ENCODE peak calls at places on chromosomes 7 and 10, in ten cellular contexts. One of them, this sample, is unnamed. For H3K4me1 and H3K9me3, the result is how much of the 10 kb centered on the place peaks cover.

GRCh38 chr10:7577206-7577978 is 89.4 kb downstream of the ITIH5 start:
- DNase-seq in CD8-positive, alpha-beta memory T cell: no peak
- DNase-seq in pancreas: no peak
- DNase-seq in iPS DF 6.9: no peak
- DNase-seq in PC-3: no peak
- DNase-seq in A673: no peak
- DNase-seq in upper lobe of right lung: no peak
- DNase-seq in neural progenitor cell: no peak
- DNase-seq in Panc1: no peak
- DNase-seq in testis: no peak
- DNase-seq in this sample: no peak

GRCh38 chr7:138864667-138865066 is 66.7 kb upstream of the ATP6V0A4 start:
- DNase-seq in iPS DF 6.9: no peak
- DNase-seq in A673: no peak
- DNase-seq in PC-3: peak
- DNase-seq in Panc1: no peak
- DNase-seq in upper lobe of right lung: no peak
- DNase-seq in testis: no peak
- DNase-seq in pancreas: no peak
- DNase-seq in neural progenitor cell: no peak
- DNase-seq in CD8-positive, alpha-beta memory T cell: no peak
- DNase-seq in this sample: no peak

GRCh38 chr10:70757856-70758255 is 27.3 kb downstream of the TBATA start:
- DNase-seq in iPS DF 6.9: no peak
- DNase-seq in neural progenitor cell: no peak
- DNase-seq in CD8-positive, alpha-beta memory T cell: no peak
- DNase-seq in Panc1: no peak
- DNase-seq in pancreas: peak
- DNase-seq in A673: no peak
- DNase-seq in PC-3: no peak
- DNase-seq in upper lobe of right lung: peak
- DNase-seq in testis: no peak
- DNase-seq in this sample: no peak

GRCh38 chr10:79292789-79293746 is 54.2 kb upstream of the PPIF start:
- DNase-seq in Panc1: no peak
- DNase-seq in PC-3: peak
- DNase-seq in upper lobe of right lung: no peak
- DNase-seq in CD8-positive, alpha-beta memory T cell: no peak
- DNase-seq in iPS DF 6.9: peak
- DNase-seq in A673: no peak
- DNase-seq in neural progenitor cell: peak
- DNase-seq in testis: no peak
- DNase-seq in pancreas: no peak
- DNase-seq in this sample: no peak

GRCh38 chr7:29893351-29894005 is 87.2 kb downstream of the WIPF3 start:
- DNase-seq in PC-3: no peak
- DNase-seq in iPS DF 6.9: no peak
- DNase-seq in upper lobe of right lung: no peak
- DNase-seq in pancreas: no peak
- DNase-seq in A673: no peak
- DNase-seq in testis: no peak
- DNase-seq in CD8-positive, alpha-beta memory T cell: no peak
- DNase-seq in Panc1: no peak
- DNase-seq in neural progenitor cell: no peak
- DNase-seq in this sample: no peak

GRCh38 chr7:28684729-28685211 is 272.5 kb downstream of the CREB5 start:
- DNase-seq in Panc1: no peak
- DNase-seq in A673: no peak
- DNase-seq in testis: no peak
- DNase-seq in pancreas: no peak
- DNase-seq in CD8-positive, alpha-beta memory T cell: no peak
- DNase-seq in neural progenitor cell: no peak
- DNase-seq in iPS DF 6.9: no peak
- DNase-seq in PC-3: no peak
- DNase-seq in upper lobe of right lung: no peak
- DNase-seq in this sample: no peak

GRCh38 chr10:131725736-131726459 is 174.9 kb upstream of the PPP2R2D start:
- DNase-seq in neural progenitor cell: no peak
- DNase-seq in iPS DF 6.9: no peak
- DNase-seq in A673: no peak
- DNase-seq in PC-3: no peak
- DNase-seq in CD8-positive, alpha-beta memory T cell: no peak
- DNase-seq in Panc1: no peak
- DNase-seq in testis: no peak
- DNase-seq in pancreas: peak
- DNase-seq in upper lobe of right lung: peak
- DNase-seq in this sample: no peak

GRCh38 chr7:12423995-12424745 is 20.5 kb upstream of the VWDE start:
- DNase-seq in upper lobe of right lung: no peak
- DNase-seq in Panc1: no peak
- DNase-seq in pancreas: no peak
- DNase-seq in iPS DF 6.9: peak
- DNase-seq in testis: no peak
- DNase-seq in CD8-positive, alpha-beta memory T cell: no peak
- DNase-seq in A673: no peak
- DNase-seq in PC-3: no peak
- DNase-seq in neural progenitor cell: no peak
- DNase-seq in this sample: no peak

GRCh38 chr7:137970263-137970975 is 31.5 kb downstream of the CREB3L2 start:
- DNase-seq in testis: peak
- DNase-seq in iPS DF 6.9: no peak
- DNase-seq in PC-3: peak
- DNase-seq in neural progenitor cell: no peak
- DNase-seq in A673: no peak
- DNase-seq in Panc1: no peak
- DNase-seq in upper lobe of right lung: no peak
- DNase-seq in pancreas: no peak
- DNase-seq in CD8-positive, alpha-beta memory T cell: no peak
- DNase-seq in this sample: peak

GRCh38 chr7:96135241-96135640 is 186.7 kb downstream of the SLC25A13 start:
- DNase-seq in testis: no peak
- DNase-seq in PC-3: peak
- DNase-seq in Panc1: no peak
- DNase-seq in neural progenitor cell: no peak
- DNase-seq in upper lobe of right lung: no peak
- DNase-seq in iPS DF 6.9: no peak
- DNase-seq in A673: no peak
- DNase-seq in pancreas: no peak
- DNase-seq in CD8-positive, alpha-beta memory T cell: no peak
- DNase-seq in this sample: no peak

GRCh38 chr10:70960316-70960715 is 72.0 kb upstream of the PCBD1 start:
- DNase-seq in CD8-positive, alpha-beta memory T cell: no peak
- DNase-seq in A673: no peak
- DNase-seq in Panc1: no peak
- DNase-seq in neural progenitor cell: no peak
- DNase-seq in iPS DF 6.9: no peak
- DNase-seq in testis: no peak
- DNase-seq in PC-3: no peak
- DNase-seq in pancreas: no peak
- DNase-seq in upper lobe of right lung: no peak
- DNase-seq in this sample: no peak

GRCh38 chr10:23202736-23203135 is 10.6 kb downstream of the PTF1A start:
- DNase-seq in A673: peak
- DNase-seq in neural progenitor cell: peak
- DNase-seq in pancreas: no peak
- DNase-seq in CD8-positive, alpha-beta memory T cell: no peak
- DNase-seq in PC-3: no peak
- DNase-seq in upper lobe of right lung: no peak
- DNase-seq in testis: no peak
- DNase-seq in Panc1: no peak
- DNase-seq in iPS DF 6.9: no peak
- DNase-seq in this sample: no peak

GRCh38 chr7:24284699-24285506 is 913 bp downstream of the NPY start:
- DNase-seq in CD8-positive, alpha-beta memory T cell: no peak
- DNase-seq in iPS DF 6.9: no peak
- DNase-seq in Panc1: no peak
- DNase-seq in upper lobe of right lung: no peak
- DNase-seq in neural progenitor cell: peak
- DNase-seq in PC-3: no peak
- DNase-seq in A673: no peak
- DNase-seq in testis: no peak
- DNase-seq in pancreas: peak
- DNase-seq in this sample: no peak

GRCh38 chr7:51613911-51614344 is 297.3 kb upstream of the COBL start:
- DNase-seq in PC-3: no peak
- DNase-seq in Panc1: no peak
- DNase-seq in upper lobe of right lung: no peak
- DNase-seq in neural progenitor cell: no peak
- DNase-seq in testis: peak
- DNase-seq in CD8-positive, alpha-beta memory T cell: no peak
- DNase-seq in A673: no peak
- DNase-seq in iPS DF 6.9: no peak
- DNase-seq in pancreas: no peak
- DNase-seq in this sample: no peak

DNA sequence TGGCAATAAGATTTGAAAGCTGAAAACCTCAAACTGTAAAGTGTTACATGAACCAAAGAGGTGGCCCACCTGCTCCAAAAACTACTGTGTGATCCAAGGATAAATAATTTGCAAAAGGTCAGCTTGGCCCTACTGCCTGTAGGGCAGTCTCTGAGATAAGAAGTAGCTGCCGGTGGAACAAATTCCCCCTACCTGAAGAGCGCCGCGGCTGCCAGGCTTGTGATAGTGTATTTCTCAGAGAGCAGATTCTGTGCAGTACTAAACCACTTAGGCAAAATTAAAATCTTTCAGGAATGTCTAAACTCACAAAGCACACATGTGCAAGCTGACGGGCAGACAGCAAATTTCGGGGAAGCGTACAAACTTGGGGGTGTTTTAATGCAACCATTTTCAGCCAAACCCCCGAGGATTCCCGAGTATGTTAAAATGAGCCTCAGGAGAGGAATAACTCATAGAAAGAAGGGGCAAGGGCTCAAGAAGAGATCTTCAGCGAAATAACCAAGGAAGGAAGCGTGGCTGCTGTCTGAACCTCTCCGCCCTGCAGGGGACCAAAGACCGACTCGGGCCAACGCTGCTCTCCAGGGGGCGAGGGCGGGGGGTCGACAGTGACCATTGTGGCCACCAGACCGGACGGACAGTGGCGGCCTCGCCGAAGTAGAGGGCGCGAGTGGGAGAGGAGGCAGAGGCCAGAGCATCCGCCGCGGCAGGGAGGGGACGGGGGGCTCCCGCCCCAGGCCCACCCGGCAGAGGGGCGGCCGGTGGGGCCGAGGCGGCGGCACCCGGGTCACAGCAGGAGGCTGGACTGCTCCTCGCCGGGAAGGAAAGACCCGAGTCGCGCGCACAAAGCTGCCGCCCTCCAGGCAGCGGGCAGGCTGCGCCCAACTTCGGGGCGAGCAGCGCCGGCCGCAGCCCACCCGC is 874 bp downstream of the HYCC1 start:
- DNase-seq in iPS DF 6.9: no peak
- DNase-seq in A673: no peak
- DNase-seq in CD8-positive, alpha-beta memory T cell: no peak
- DNase-seq in PC-3: peak
- DNase-seq in testis: peak
- DNase-seq in Panc1: no peak
- DNase-seq in neural progenitor cell: peak
- DNase-seq in pancreas: peak
- DNase-seq in upper lobe of right lung: peak
- DNase-seq in this sample: peak
- H3K4me1 ChIP-seq in iPS DF 6.9: under half
- H3K4me1 ChIP-seq in A673: under half
- H3K4me1 ChIP-seq in CD8-positive, alpha-beta memory T cell: under half
- H3K4me1 ChIP-seq in PC-3: under half
- H3K4me1 ChIP-seq in testis: under half
- H3K4me1 ChIP-seq in Panc1: under half
- H3K4me1 ChIP-seq in neural progenitor cell: under half
- H3K4me1 ChIP-seq in pancreas: under half
- H3K4me1 ChIP-seq in upper lobe of right lung: under half
- H3K4me1 ChIP-seq in this sample: under half

GRCh38 chr7:158505683-158506082 is 81.9 kb downstream of the PTPRN2 start:
- DNase-seq in neural progenitor cell: no peak
- DNase-seq in pancreas: no peak
- DNase-seq in upper lobe of right lung: no peak
- DNase-seq in testis: no peak
- DNase-seq in PC-3: no peak
- DNase-seq in Panc1: no peak
- DNase-seq in iPS DF 6.9: no peak
- DNase-seq in CD8-positive, alpha-beta memory T cell: no peak
- DNase-seq in A673: no peak
- DNase-seq in this sample: no peak
- H3K9me3 ChIP-seq in neural progenitor cell: under half
- H3K9me3 ChIP-seq in pancreas: under half
- H3K9me3 ChIP-seq in upper lobe of right lung: under half
- H3K9me3 ChIP-seq in testis: under half
- H3K9me3 ChIP-seq in PC-3: under half
- H3K9me3 ChIP-seq in Panc1: under half
- H3K9me3 ChIP-seq in iPS DF 6.9: under half
- H3K9me3 ChIP-seq in CD8-positive, alpha-beta memory T cell: under half
- H3K9me3 ChIP-seq in A673: under half
- H3K9me3 ChIP-seq in this sample: under half

DNA sequence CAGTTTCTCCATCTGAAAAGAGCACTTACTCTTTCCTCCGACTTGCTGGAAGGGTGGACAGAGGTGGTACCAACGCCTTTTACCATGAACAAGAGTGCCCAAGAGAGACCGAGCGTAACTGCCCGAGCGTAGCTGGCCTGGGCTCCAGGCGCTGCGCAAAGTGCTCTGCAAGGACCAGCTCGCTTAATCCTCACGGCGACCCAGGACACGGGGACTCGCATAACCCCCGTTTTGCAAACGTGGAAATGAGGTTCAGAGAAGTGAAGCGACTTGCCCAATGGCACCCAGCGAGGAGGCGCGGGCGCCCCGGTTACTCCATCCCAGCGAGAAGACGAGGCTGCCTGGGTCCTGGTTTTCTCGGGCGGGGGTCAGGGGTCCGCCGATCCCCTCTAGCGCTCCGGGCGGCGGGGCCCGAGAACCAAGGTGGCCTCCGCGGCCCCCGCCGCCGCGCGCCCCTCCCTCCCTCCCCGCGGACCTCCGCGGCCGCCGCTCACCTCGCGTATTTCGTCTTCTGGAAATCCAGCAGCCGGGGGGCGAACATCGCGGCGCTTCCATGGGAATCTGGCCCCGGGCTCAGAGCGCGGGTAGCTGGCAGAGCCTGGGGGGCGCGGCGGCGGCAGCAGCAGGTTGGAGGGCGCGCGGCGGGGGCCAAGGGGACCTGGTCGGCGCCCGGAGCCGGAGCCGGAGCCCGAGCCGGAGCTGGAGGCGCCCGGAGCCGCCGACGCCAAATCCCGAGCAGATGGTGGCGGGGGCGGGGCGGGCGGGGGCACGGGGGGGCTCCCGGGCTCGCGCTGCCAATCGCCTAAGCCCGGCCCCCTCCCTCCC is at the start of gene MMD2:
- DNase-seq in PC-3: no peak
- DNase-seq in pancreas: peak
- DNase-seq in upper lobe of right lung: peak
- DNase-seq in neural progenitor cell: peak
- DNase-seq in CD8-positive, alpha-beta memory T cell: no peak
- DNase-seq in iPS DF 6.9: no peak
- DNase-seq in testis: no peak
- DNase-seq in A673: no peak
- DNase-seq in Panc1: no peak
- DNase-seq in this sample: no peak
- H3K4me3 ChIP-seq in PC-3: no peak
- H3K4me3 ChIP-seq in pancreas: peak
- H3K4me3 ChIP-seq in upper lobe of right lung: peak
- H3K4me3 ChIP-seq in neural progenitor cell: peak
- H3K4me3 ChIP-seq in CD8-positive, alpha-beta memory T cell: no peak
- H3K4me3 ChIP-seq in iPS DF 6.9: peak
- H3K4me3 ChIP-seq in testis: peak
- H3K4me3 ChIP-seq in A673: peak
- H3K4me3 ChIP-seq in Panc1: peak
- H3K4me3 ChIP-seq in this sample: no peak

GRCh38 chr7:68074242-68074641 is 1077.6 kb downstream of the TYW1 start:
- DNase-seq in Panc1: no peak
- DNase-seq in CD8-positive, alpha-beta memory T cell: no peak
- DNase-seq in iPS DF 6.9: no peak
- DNase-seq in testis: no peak
- DNase-seq in pancreas: no peak
- DNase-seq in upper lobe of right lung: no peak
- DNase-seq in neural progenitor cell: no peak
- DNase-seq in A673: no peak
- DNase-seq in PC-3: no peak
- DNase-seq in this sample: no peak
- H3K4me1 ChIP-seq in Panc1: under half
- H3K4me1 ChIP-seq in CD8-positive, alpha-beta memory T cell: under half
- H3K4me1 ChIP-seq in iPS DF 6.9: under half
- H3K4me1 ChIP-seq in testis: under half
- H3K4me1 ChIP-seq in pancreas: under half
- H3K4me1 ChIP-seq in upper lobe of right lung: under half
- H3K4me1 ChIP-seq in neural progenitor cell: under half
- H3K4me1 ChIP-seq in A673: under half
- H3K4me1 ChIP-seq in PC-3: under half
- H3K4me1 ChIP-seq in this sample: under half

This sample was measured in SJSA1.